ENCODE peak calls at places on chromosomes 3 and 15, in four cellular contexts. M is HCT116, C is HepG2, P is SK-N-SH. H is an unnamed sample.
A peak's percentile ranks its signal among the peaks of the same experiment; 100 is the strongest.

GRCh38 chr3:158709666-158710083 is 22.6 kb downstream of the RARRES1 start:
- DNase-seq in P (no peak), C (no peak), M (no peak), H (peak; percentile 62)

GRCh38 chr3:177197934-177198484 is 727 bp upstream of the TBL1XR1 start:
- DNase-seq in C (no peak), M (no peak), P (no peak), H (no peak)

GRCh38 chr3:148464246-148464645 is 233.5 kb upstream of the AGTR1 start:
- DNase-seq in P (no peak), M (no peak), C (no peak), H (no peak)

GRCh38 chr3:170496868-170497140 is 78.1 kb downstream of the CLDN11 start:
- DNase-seq in C (no peak), P (no peak), M (no peak), H (no peak)

GRCh38 chr3:44992555-44993470 is 16.8 kb downstream of the EXOSC7 start:
- DNase-seq in P (peak; percentile 36), C (no peak), M (no peak), H (peak; percentile 62)

GRCh38 chr3:45793482-45794176 is 2.7 kb downstream of the SLC6A20 start:
- DNase-seq in C (no peak), M (no peak), P (no peak), H (no peak)

GRCh38 chr3:94440767-94441493 is 378.1 kb downstream of the NSUN3 start:
- DNase-seq in M (no peak), C (peak; percentile 17), P (no peak), H (no peak)

GRCh38 chr15:89090791-89091666 is 2.8 kb downstream of the ABHD2 start:
- DNase-seq in C (no peak), M (no peak), P (peak; percentile 42), H (no peak)

GRCh38 chr3:153927107-153927506 is 194.1 kb upstream of the ARHGEF26 start:
- DNase-seq in C (no peak), M (peak; percentile 12), P (no peak), H (peak; percentile 4)

GRCh38 chr3:176058856-176059255 is 1138.4 kb downstream of the TBL1XR1 start:
- DNase-seq in P (no peak), C (no peak), M (no peak), H (no peak)

GRCh38 chr3:46503194-46503924 is 5.6 kb downstream of the RTP3 start:
- DNase-seq in P (no peak), M (no peak), C (no peak), H (no peak)

GRCh38 chr3:184011937-184012889 is 5.5 kb downstream of the ABCC5 start:
- DNase-seq in C (no peak), M (no peak), P (no peak), H (no peak)

GRCh38 chr3:19254784-19255338 is 106.6 kb downstream of the KCNH8 start:
- DNase-seq in P (no peak), M (no peak), C (no peak), H (no peak)

GRCh38 chr3:19254189-19254588 is 105.9 kb downstream of the KCNH8 start:
- DNase-seq in M (no peak), P (no peak), C (no peak), H (no peak)

GRCh38 chr3:19248143-19248542 is 99.8 kb downstream of the KCNH8 start:
- DNase-seq in P (no peak), C (no peak), M (no peak), H (no peak)

GRCh38 chr3:19256313-19256712 is 108.0 kb downstream of the KCNH8 start:
- DNase-seq in P (no peak), C (no peak), M (no peak), H (no peak)

GRCh38 chr3:19250959-19251610 is 102.8 kb downstream of the KCNH8 start:
- DNase-seq in P (no peak), M (no peak), C (peak; percentile 1), H (no peak)
- TF ChIP-seq ELF1 in P (no peak), M (no peak), C (no peak), H (no peak)

GRCh38 chr3:124829819-124830554 is 57.2 kb downstream of the ITGB5 start:
- DNase-seq in P (no peak), C (peak; percentile 56), M (no peak), H (no peak)

GRCh38 chr3:124832782-124833709 is 54.1 kb downstream of the ITGB5 start:
- DNase-seq in P (no peak), C (no peak), M (no peak), H (no peak)

GRCh38 chr3:124826703-124827102 is 60.5 kb downstream of the ITGB5 start:
- DNase-seq in C (no peak), M (no peak), P (no peak), H (no peak)

GRCh38 chr3:124831631-124832184 is 55.5 kb downstream of the ITGB5 start:
- DNase-seq in M (no peak), C (no peak), P (no peak), H (peak; percentile 27)

GRCh38 chr3:124829175-124829818 is 57.9 kb downstream of the ITGB5 start:
- DNase-seq in P (no peak), M (no peak), C (no peak), H (no peak)
- TF ChIP-seq ELF1 in P (no peak), M (no peak), C (no peak), H (no peak)

DNA sequence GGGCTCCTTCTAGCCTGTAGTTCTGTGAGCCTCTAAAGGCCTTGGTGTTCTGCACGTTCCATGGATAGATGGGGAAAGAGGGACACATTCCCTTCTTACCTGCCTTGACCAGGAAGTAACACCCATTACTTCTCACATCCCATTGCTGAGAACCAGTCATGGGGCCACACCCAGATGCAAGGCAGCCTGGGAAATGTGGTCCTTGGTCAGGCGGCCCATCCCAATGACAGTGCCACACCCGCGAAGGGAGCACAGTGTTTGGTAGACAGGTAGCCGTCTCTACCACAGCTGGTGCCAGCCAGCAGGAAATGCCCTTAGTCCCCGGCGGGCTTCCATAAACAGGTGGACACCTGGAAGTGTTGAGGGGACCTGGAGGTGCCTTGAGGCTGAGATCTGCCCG is 23.2 kb upstream of the LCTL start:
- DNase-seq in C (no peak), P (no peak), M (peak; percentile 42), H (no peak)
- TF ChIP-seq ELF1 in C (no peak), P (no peak), M (peak; percentile 65), H (no peak)

GRCh38 chr3:140007946-140008692 is 73.1 kb downstream of the CLSTN2 start:
- DNase-seq in P (no peak), C (no peak), M (no peak), H (no peak)
- TF ChIP-seq ELF1 in P (no peak), C (no peak), M (no peak), H (no peak)

DNA sequence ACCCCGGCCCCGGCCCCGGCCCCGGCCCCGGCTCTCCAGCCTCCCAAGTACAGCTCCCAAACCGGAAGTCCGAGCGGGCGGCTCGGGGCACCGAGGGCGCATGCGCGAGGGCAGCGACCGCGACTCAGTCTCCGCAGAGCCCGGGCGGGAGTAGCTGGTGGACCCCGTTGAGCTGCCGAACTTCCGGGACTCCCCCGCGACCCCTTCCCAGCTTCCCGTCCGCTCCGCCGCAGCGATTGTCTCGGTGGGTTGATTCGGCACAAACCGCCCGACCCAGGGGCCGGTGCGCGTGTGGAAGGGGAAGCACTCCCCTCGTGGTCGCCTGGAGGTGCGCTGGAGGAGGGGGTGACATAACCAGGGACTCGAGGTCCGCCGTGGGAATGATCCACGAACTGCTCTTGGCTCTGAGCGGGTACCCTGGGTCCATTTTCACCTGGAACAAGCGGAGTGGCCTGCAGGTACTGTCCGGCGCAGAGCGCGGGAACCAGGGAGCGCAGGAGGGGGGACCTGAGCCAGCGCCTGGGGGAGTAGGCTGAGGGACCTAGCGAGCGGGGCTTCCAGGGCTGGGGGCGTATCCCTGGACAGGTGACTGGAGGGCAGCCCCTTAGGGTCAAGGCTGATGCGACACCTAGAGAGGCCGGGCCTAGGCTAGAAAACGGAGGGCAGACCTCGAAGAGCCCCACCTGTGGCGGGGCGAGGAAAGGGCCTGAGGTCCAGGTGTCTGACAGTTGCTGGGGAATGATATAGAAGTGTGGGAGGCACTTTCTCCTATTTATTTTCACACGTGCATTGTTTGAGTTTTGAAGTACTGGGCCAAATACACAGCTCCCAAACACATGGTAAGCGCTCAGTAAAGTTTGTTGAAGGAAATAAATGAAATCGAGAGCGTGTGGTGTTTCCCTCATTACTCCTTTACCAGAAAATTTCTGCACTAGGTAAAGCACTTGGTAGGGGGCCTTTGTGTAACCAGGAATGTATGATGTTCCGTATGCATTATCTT is at the start of the genes TUBGCP4 and ZSCAN29:
- DNase-seq in C (peak; percentile 83), P (peak; percentile 99), M (peak; percentile 39), H (peak; percentile 96)
- TF ChIP-seq ELF1 in C (peak; percentile 94), P (peak; percentile 68), M (peak; percentile 85), H (peak; percentile 93)

DNA sequence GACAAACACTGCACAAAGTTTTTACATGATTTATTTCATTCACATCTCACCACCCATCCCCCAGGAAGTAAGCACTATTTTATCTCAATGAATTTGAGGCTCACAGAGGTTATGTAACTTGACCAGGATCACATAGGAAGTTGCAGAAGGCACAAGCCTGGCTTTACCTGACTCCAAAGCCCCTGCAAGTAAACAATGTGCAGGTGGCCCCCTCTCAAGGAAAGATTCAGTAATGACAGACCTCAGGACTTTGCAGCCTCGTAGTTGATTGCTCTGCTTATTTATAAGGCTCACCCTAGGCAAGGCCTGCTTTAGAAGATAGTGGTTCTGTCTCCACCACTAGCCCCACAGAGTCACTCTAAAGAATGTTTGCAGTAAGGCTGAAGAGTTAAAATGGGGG is 79.8 kb upstream of the MDFIC2 start:
- DNase-seq in P (no peak), M (no peak), C (no peak), H (no peak)
- TF ChIP-seq ELF1 in P (no peak), M (no peak), C (no peak), H (no peak)

GRCh38 chr3:15171096-15171495 is 35.0 kb upstream of the CAPN7 start:
- DNase-seq in C (peak; percentile 98), M (no peak), P (no peak), H (no peak)
- TF ChIP-seq ELF1 in C (peak; percentile 54), M (no peak), P (no peak), H (no peak)

DNA sequence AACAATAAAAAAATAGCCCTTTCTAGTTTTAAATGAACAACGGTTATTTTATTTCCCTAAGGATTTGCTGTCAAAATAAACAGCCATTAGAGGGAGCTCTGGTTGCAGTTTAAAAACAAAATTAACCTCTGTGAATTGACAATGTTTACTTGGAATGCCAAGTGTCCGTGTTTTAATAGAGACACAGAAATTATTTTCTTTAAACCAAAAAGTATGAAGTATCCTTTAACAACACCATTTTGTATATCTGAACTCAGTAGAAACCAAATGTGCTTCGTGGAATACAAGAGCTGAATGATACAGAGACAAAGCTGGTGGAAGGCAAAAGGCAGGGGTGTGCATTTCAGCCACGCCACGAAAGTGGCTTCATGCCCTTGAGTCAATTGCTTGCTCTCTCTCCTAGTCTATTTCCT is 74.4 kb downstream of the MOBP start:
- DNase-seq in C (no peak), M (peak; percentile 13), P (peak; percentile 6), H (no peak)
- TF ChIP-seq ELF1 in C (no peak), M (no peak), P (no peak), H (no peak)

GRCh38 chr3:77799280-77799679 is 759.4 kb downstream of the ROBO2 start:
- DNase-seq in P (no peak), C (no peak), M (no peak), H (no peak)
- TF ChIP-seq ELF1 in P (no peak), C (no peak), M (no peak), H (no peak)

H was measured in K562.